ENCODE peak calls at places on chromosomes 5 and 9, in eight cellular contexts. A is stomach, M is H9, Z is tibial artery, V is mesendoderm, F is ovary, R is adipocyte, B is kidney epithelial cell. T is an unnamed sample. For H3K27me3, the result is how much of the 10 kb centered on the place peaks cover.

GRCh38 chr5:76082790-76083554 is at the start of gene SV2C:
- DNase-seq in V (peak), Z (no peak), M (peak), R (peak), A (peak), B (no peak), F (no peak), T (peak)

GRCh38 chr5:40587284-40587882 is 92.3 kb upstream of the PTGER4 start:
- DNase-seq in V (peak), A (no peak), Z (no peak), F (no peak), R (peak), B (no peak), M (no peak), T (no peak)

GRCh38 chr9:79939819-79940218 is 368.1 kb downstream of the TLE4 start:
- DNase-seq in V (no peak), F (no peak), R (peak), B (no peak), A (peak), M (no peak), Z (no peak), T (peak)

GRCh38 chr9:107153336-107153735 is 129.7 kb upstream of the RAD23B start:
- DNase-seq in F (no peak), M (no peak), V (peak), Z (no peak), R (peak), B (no peak), A (no peak), T (peak)

GRCh38 chr9:130286781-130287428 is 21.3 kb downstream of the HMCN2 start:
- DNase-seq in B (no peak), V (no peak), M (no peak), F (no peak), R (no peak), A (no peak), Z (no peak), T (no peak)

GRCh38 chr5:120091376-120091948 is 372.6 kb upstream of the PRR16 start:
- DNase-seq in Z (no peak), B (no peak), R (no peak), M (no peak), A (no peak), V (no peak), F (no peak), T (no peak)

GRCh38 chr5:115735108-115735998 is 81.1 kb downstream of the CDO1 start:
- DNase-seq in M (no peak), R (no peak), V (no peak), A (no peak), B (no peak), Z (no peak), F (no peak), T (no peak)

GRCh38 chr9:5800969-5801738 is 31.8 kb downstream of the ERMP1 start:
- DNase-seq in M (no peak), B (peak), V (peak), Z (no peak), F (no peak), R (peak), A (no peak), T (no peak)

GRCh38 chr5:14580037-14581034 is 1.3 kb upstream of the OTULINL start:
- DNase-seq in V (no peak), F (no peak), A (no peak), M (no peak), B (no peak), Z (no peak), R (peak), T (no peak)

GRCh38 chr9:76662476-76663281 is 101.6 kb upstream of the PCA3 start:
- DNase-seq in R (no peak), B (no peak), V (peak), F (no peak), M (no peak), Z (no peak), A (no peak), T (peak)

DNA sequence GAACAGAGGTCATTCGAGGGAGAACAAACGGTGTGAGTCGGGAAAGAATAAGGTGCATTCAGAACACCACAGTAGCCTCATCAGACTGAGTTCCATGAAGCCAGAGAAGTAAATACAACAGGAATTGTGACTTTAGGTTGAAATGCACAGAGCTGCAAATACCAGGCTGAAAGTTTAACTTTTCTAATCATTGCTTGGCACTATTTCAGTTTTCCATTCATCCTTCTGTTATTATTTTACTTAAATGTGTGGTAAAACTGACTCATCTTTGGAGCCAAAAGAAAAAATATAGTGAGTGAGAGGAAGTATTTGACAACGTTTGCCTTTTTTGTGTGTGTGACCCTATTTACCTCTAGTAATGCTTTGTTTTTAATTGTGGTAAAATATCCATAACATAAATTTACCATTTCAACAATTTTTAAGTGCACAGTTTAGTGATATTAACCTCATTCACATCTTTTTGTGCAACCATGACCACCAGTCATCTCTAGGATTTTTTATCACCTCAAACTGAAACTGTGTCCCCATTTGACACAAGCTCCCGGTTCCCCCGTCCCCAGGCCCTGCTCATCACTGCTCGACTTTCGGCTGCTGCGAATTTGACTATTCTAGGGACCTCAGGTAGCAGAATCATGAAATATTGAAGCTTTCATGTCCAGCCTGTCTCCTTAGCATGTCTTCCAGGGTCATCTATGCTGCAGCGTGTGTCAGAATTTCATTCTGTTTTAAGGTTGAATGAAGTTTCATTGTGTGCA is 166.7 kb downstream of the HSD17B3 start:
- DNase-seq in A (no peak), M (no peak), B (no peak), R (peak), F (no peak), Z (no peak), V (no peak), T (no peak)
- H3K27me3 ChIP-seq in A (under half), M (under half), B (under half), R (under half), F (under half), Z (under half), V (under half), T (under half)

GRCh38 chr5:179800071-179800695 is 6.4 kb downstream of the LTC4S start:
- DNase-seq in Z (no peak), A (no peak), B (no peak), R (no peak), F (peak), M (no peak), V (no peak), T (no peak)

GRCh38 chr5:179799644-179799973 is 5.8 kb downstream of the LTC4S start:
- DNase-seq in A (no peak), R (no peak), Z (no peak), B (no peak), F (no peak), V (no peak), M (no peak), T (no peak)

GRCh38 chr5:179802207-179802883 is 4.3 kb downstream of the MGAT4B start:
- DNase-seq in V (no peak), B (no peak), A (no peak), Z (no peak), M (no peak), F (peak), R (no peak), T (peak)

GRCh38 chr5:179801304-179802206 is 5.1 kb downstream of the MGAT4B start:
- DNase-seq in A (peak), M (peak), V (peak), R (peak), B (no peak), F (peak), Z (peak), T (no peak)

DNA sequence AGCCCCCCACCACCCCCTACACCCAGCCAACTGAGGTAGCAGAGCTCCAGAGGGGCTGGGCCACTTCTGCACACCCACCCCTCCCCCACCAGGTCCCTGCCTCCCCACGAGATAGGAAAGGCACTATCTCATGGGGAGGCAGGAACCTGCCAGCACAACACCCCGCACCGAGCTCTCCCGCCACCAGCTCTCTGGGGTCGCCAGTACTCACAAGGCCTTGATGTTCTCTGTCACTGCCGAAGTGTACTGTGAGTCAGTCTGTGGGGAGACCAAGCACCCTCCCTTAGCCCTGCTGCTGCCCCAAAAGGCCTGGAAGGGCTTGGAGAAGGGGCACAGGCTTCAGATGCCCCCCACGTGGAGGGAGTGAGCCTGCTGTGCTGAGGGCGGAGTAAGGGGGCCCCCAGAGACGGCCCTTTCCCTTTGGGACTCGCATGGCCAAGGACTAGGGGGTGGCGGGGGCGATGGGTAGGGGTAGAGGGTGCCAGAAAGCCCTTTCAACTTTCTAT is 5.9 kb downstream of the MGAT4B start:
- DNase-seq in V (no peak), M (no peak), B (no peak), R (no peak), F (peak), A (no peak), Z (no peak), T (no peak)
- H3K27me3 ChIP-seq in V (under half), M (under half), B (under half), R (under half), F (under half), A (under half), Z (under half), T (under half)

GRCh38 chr9:126676685-126677143 is 63.0 kb downstream of the LMX1B start:
- DNase-seq in B (no peak), Z (no peak), A (no peak), R (peak), F (no peak), M (peak), V (peak), T (no peak)

GRCh38 chr9:126676102-126676684 is 62.5 kb downstream of the LMX1B start:
- DNase-seq in Z (no peak), M (no peak), V (no peak), F (no peak), B (no peak), A (no peak), R (no peak), T (no peak)

GRCh38 chr9:126677188-126678084 is 63.7 kb downstream of the LMX1B start:
- DNase-seq in V (no peak), B (no peak), F (no peak), A (no peak), R (no peak), M (peak), Z (no peak), T (no peak)

GRCh38 chr9:126681336-126681735 is 67.6 kb downstream of the LMX1B start:
- DNase-seq in Z (no peak), B (no peak), A (no peak), M (no peak), V (no peak), F (no peak), R (no peak), T (no peak)

GRCh38 chr9:126678989-126679388 is 65.3 kb downstream of the LMX1B start:
- DNase-seq in V (no peak), Z (no peak), M (no peak), B (no peak), A (no peak), F (no peak), R (no peak), T (no peak)
- H3K27me3 ChIP-seq in V (half or more), Z (half or more), M (under half), B (half or more), A (under half), F (under half), R (under half), T (under half)

GRCh38 chr5:123283537-123283936 is 139.7 kb downstream of the CEP120 start:
- DNase-seq in M (no peak), F (no peak), B (no peak), V (no peak), A (no peak), Z (no peak), R (no peak), T (no peak)
- H3K27me3 ChIP-seq in M (under half), F (under half), B (under half), V (under half), A (under half), Z (under half), R (under half), T (under half)

GRCh38 chr9:126624453-126624872 is 10.7 kb downstream of the LMX1B start:
- DNase-seq in M (no peak), V (no peak), Z (no peak), B (no peak), A (no peak), F (no peak), R (no peak), T (no peak)
- H3K27me3 ChIP-seq in M (half or more), V (half or more), Z (half or more), B (half or more), A (under half), F (under half), R (half or more), T (under half)

DNA sequence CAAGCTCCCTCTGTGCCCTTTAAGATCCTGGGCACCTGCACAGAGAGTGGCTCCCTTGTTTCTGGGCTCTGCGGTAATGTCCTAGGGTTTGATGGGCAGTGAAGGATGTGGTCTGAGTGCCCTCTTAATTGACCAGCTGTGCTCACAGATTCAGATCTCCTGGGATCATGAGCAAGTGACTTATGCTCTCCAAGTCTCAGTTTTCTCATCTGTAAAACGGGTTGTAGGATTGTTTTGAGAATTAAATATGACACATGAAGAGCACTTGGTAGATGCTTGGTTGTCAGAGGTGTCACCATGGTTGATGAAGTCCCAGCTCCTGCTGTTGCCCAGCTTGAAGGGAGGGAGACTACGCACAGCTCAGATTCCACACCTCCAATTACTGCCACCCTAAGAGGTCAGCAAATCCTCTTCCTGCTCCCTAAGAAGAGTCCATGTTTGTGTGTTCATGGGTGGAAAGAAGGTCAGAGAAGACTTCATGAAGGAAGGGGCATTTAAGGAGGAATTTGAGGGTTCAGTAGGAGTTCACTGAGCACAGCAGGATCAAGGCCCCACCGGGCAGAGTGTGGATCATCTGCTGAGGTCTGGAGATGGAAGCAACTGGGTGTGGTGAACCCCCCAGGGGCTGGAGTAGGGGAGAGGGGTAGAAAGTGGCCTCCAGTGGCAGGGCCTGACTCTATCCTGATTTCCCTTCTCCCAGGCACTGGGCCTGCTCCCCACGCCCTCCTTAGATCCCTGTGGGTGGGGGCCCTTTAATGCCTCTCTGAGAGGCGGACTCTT is 1.4 kb upstream of the PSD2 start:
- DNase-seq in M (no peak), B (no peak), A (no peak), R (no peak), V (no peak), F (peak), Z (no peak), T (no peak)
- H3K27me3 ChIP-seq in M (under half), B (half or more), A (under half), R (under half), V (half or more), F (under half), Z (under half), T (under half)

GRCh38 chr5:108588323-108588722 is 159.4 kb upstream of the FER start:
- DNase-seq in F (no peak), B (no peak), R (no peak), V (no peak), Z (no peak), A (no peak), M (no peak), T (no peak)

GRCh38 chr5:108587816-108588215 is 159.9 kb upstream of the FER start:
- DNase-seq in V (no peak), Z (no peak), R (no peak), A (no peak), B (no peak), M (no peak), F (no peak), T (no peak)

GRCh38 chr5:108590799-108591198 is 156.9 kb upstream of the FER start:
- DNase-seq in V (no peak), F (no peak), A (no peak), B (no peak), Z (no peak), M (no peak), R (no peak), T (no peak)
- H3K27me3 ChIP-seq in V (under half), F (under half), A (under half), B (under half), Z (under half), M (under half), R (under half), T (under half)

DNA sequence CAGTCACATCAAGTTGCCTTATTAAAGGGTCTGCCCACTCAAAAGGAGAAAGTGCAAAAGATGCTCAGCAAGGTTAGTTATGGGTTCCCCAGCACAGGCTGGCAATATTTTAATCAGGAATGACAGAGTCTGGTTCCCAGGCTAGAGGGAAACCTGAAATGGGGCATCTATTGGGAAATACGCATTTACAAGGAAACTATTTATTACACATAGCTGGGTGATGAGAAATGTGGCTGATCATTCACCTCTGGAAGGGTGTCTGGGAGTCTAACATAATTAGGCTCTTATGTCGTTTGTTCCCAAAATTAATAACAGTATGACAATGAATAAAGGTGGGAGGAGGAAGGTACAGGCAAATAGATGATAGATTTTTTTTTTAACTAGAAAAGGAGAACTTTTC is 314.7 kb downstream of the ENC1 start:
- DNase-seq in Z (no peak), F (no peak), A (no peak), R (no peak), V (no peak), M (no peak), B (peak), T (no peak)
- H3K27me3 ChIP-seq in Z (under half), F (under half), A (under half), R (under half), V (under half), M (under half), B (under half), T (under half)